ENCODE peak calls at places on chromosomes 3 and 15, in nine cellular contexts. R, V, M, L, B, Y, D, W and P are unnamed samples. For H3K4me1, the result is how much of the 10 kb centered on the place peaks cover.

GRCh38 chr3:119160361-119160760 is 13.0 kb upstream of the UPK1B start:
- DNase-seq in R (no peak), V (no peak), M (no peak), L (no peak), B (no peak), Y (no peak), D (no peak), W (no peak), P (no peak)

GRCh38 chr15:79844221-79844620 is 52.6 kb downstream of the MTHFS start:
- DNase-seq in R (no peak), V (no peak), M (no peak), L (no peak), B (no peak), Y (no peak), D (no peak), W (no peak), P (no peak)

GRCh38 chr3:136698361-136698760 is 53.8 kb downstream of the STAG1 start:
- DNase-seq in R (no peak), V (no peak), M (no peak), L (no peak), B (no peak), Y (no peak), D (no peak), W (no peak), P (no peak)

GRCh38 chr15:93722165-93722564 is 509.2 kb upstream of the MCTP2 start:
- DNase-seq in R (no peak), V (no peak), M (no peak), L (no peak), B (no peak), Y (no peak), D (no peak), W (no peak), P (no peak)

GRCh38 chr3:27722957-27723802 is 1.1 kb upstream of the EOMES start:
- DNase-seq in R (no peak), V (no peak), M (no peak), L (no peak), B (no peak), Y (no peak), D (no peak), W (no peak), P (no peak)

GRCh38 chr15:43268111-43269105 is 1.7 kb upstream of the TGM5 start:
- DNase-seq in R (no peak), V (no peak), M (no peak), L (no peak), B (no peak), Y (no peak), D (no peak), W (no peak), P (peak)

GRCh38 chr3:135450985-135451384 is 514.5 kb upstream of the PPP2R3A start:
- DNase-seq in R (no peak), V (no peak), M (no peak), L (no peak), B (no peak), Y (no peak), D (no peak), W (no peak), P (no peak)

GRCh38 chr15:101127503-101128076 is 124.3 kb downstream of the CHSY1 start:
- DNase-seq in R (peak), V (no peak), M (peak), L (peak), B (peak), Y (peak), D (peak), W (peak), P (peak)

GRCh38 chr3:19149388-19149787 is 1.1 kb downstream of the KCNH8 start:
- DNase-seq in R (no peak), V (no peak), M (no peak), L (no peak), B (no peak), Y (peak), D (no peak), W (no peak), P (no peak)

GRCh38 chr3:15601399-15602145 is at the start of the genes BTD and HACL1:
- DNase-seq in R (peak), V (peak), M (peak), L (peak), B (peak), Y (peak), D (peak), W (peak), P (peak)
- H3K4me1 ChIP-seq in R (under half), V (under half), M (under half), L (under half), B (under half), Y (under half), D (under half), W (under half), P (under half)

DNA sequence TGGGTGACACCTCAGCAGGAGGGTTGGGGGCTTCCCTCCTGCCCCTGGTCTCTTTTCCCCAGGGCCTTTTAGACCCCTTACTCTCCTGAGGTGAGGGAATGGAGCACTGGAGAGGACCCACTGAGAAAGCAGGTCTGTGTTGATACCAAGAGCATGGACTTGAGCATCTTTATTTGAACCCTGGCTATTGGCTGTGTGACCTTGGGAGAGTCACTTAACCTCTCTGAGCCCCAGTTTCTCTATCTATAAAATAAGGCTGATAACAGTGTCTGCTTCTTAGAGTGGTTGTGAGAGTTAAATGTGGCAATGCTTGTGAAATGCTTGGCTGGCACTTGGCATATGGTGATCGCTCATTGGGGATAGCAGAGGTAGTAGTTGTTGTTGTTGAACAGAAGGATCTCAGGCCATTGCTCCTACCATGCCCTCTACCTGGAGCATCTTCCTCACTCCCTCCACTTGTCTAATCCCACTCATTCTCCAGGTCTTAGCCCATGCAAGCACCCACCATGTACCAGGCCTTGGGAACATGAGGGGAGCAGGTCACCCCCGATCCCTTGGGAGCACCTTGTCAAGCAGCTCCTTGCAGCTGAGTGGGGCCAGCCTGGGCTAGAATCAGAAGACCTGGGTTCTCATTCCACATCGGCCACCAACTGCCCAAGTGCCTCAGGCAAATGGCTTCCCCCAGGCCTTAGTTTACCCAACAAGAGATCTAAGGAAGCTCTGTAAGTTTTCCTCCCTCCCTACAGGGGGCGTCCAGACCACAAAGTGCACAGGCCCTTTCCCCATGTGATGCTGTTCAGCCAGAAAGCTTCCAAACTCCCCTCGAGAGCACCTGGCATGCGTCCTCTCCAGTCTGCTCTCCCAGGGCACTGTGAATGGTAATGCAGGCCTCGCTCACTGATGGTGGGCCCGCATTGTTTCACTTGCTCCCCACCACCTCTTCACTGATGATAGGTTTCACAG is 96.7 kb downstream of the LSM3 start:
- DNase-seq in R (no peak), V (no peak), M (no peak), L (no peak), B (no peak), Y (no peak), D (no peak), W (no peak), P (no peak)
- TF ChIP-seq CTCF in R (no peak), V (no peak), M (no peak), L (peak), B (no peak), Y (no peak), D (no peak), W (no peak), P (no peak)

GRCh38 chr3:4472766-4473165 is 5.7 kb upstream of the SUMF1 start:
- DNase-seq in R (no peak), V (no peak), M (no peak), L (no peak), B (no peak), Y (no peak), D (no peak), W (no peak), P (no peak)

GRCh38 chr3:4471907-4472306 is 4.8 kb upstream of the SUMF1 start:
- DNase-seq in R (no peak), V (no peak), M (no peak), L (no peak), B (no peak), Y (no peak), D (no peak), W (no peak), P (no peak)

GRCh38 chr3:4474683-4475490 is 7.8 kb upstream of the SUMF1 start:
- DNase-seq in R (no peak), V (peak), M (no peak), L (peak), B (no peak), Y (peak), D (peak), W (no peak), P (peak)

GRCh38 chr3:4476507-4476906 is 9.4 kb upstream of the SUMF1 start:
- DNase-seq in R (no peak), V (no peak), M (no peak), L (no peak), B (no peak), Y (no peak), D (no peak), W (no peak), P (no peak)

DNA sequence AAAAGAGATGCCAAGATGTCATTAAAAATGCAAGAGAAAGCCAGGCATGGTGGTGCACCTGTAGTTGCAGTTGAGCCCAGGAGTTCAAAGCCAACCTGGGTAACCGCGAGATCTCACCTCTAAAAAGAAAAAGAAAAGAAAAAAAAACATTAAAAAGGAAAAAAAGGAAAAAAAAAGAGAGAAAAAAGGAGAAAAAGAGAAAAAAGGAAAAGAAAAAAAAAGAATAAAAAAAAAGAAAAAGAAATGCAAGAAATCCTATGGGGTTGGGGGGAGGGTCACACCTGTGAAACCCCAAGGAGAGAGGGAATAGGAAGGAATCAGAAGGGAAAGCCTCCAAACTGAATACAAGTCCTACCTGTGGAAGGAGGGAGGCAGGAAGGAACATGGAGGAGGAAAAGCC is 5.2 kb upstream of the SUMF1 start:
- DNase-seq in R (no peak), V (no peak), M (no peak), L (no peak), B (no peak), Y (no peak), D (no peak), W (no peak), P (no peak)
- H3K4me1 ChIP-seq in R (under half), V (under half), M (under half), L (under half), B (under half), Y (under half), D (under half), W (under half), P (under half)

GRCh38 chr3:56684029-56684428 is 964 bp upstream of the TASOR start:
- DNase-seq in R (no peak), V (no peak), M (no peak), L (no peak), B (no peak), Y (no peak), D (no peak), W (no peak), P (no peak)

GRCh38 chr3:56680054-56680453 is 3.0 kb downstream of the TASOR start:
- DNase-seq in R (no peak), V (no peak), M (no peak), L (no peak), B (no peak), Y (no peak), D (no peak), W (no peak), P (no peak)

GRCh38 chr3:56681963-56682457 is 1.1 kb downstream of the TASOR start:
- DNase-seq in R (no peak), V (no peak), M (no peak), L (no peak), B (no peak), Y (no peak), D (no peak), W (no peak), P (no peak)

GRCh38 chr3:56683122-56683817 is at the start of gene TASOR:
- DNase-seq in R (peak), V (peak), M (peak), L (peak), B (peak), Y (peak), D (peak), W (peak), P (peak)

DNA sequence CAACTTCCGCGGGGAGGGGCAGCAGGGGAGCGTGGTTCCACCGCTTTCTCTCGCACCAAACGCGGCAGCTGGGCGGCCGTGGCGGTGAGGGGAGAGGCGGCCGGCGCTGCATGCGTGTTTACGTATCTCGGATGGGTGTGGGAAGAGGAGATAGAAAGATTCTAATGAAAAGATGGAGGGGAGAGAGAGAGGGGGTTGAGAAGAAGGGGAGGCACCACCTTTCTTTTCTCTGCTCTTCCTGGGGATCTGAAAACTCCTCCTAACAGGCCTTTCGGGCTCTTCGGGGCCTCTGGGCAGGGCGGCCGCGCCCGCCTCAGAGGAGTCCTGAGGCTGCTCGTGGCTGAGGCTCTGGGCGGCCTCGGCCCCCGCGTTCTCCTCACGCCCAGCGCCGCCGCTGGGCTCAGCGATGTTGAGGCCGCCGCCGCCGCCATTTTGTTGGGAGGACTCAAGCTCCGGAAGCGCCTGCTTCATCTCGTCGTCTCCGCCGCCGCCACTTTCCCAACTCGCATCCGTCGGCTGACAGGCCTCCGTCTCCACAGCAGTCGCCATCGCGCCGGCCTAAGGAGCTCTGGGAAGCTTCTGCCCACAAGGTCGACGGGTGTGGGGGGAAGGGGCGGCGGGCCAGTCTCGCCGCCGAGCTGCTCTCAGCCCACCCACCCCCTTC is 475 bp downstream of the TASOR start:
- DNase-seq in R (peak), V (peak), M (peak), L (peak), B (peak), Y (peak), D (peak), W (peak), P (peak)
- TF ChIP-seq CTCF in R (no peak), V (no peak), M (no peak), L (peak), B (no peak), Y (peak), D (no peak), W (no peak), P (no peak)

GRCh38 chr3:125437631-125438435 is 62.7 kb upstream of the ZNF148 start:
- DNase-seq in R (peak), V (peak), M (peak), L (peak), B (no peak), Y (peak), D (peak), W (peak), P (peak)

GRCh38 chr3:125435231-125435630 is 60.1 kb upstream of the ZNF148 start:
- DNase-seq in R (no peak), V (no peak), M (no peak), L (no peak), B (no peak), Y (no peak), D (no peak), W (no peak), P (peak)

GRCh38 chr3:125434582-125435011 is 59.5 kb upstream of the ZNF148 start:
- DNase-seq in R (no peak), V (no peak), M (no peak), L (no peak), B (no peak), Y (no peak), D (no peak), W (no peak), P (peak)

GRCh38 chr3:125433611-125434041 is 58.5 kb upstream of the ZNF148 start:
- DNase-seq in R (no peak), V (no peak), M (no peak), L (no peak), B (no peak), Y (no peak), D (no peak), W (no peak), P (peak)

GRCh38 chr3:125436921-125437320 is 61.8 kb upstream of the ZNF148 start:
- DNase-seq in R (no peak), V (no peak), M (no peak), L (no peak), B (no peak), Y (no peak), D (no peak), W (no peak), P (no peak)
- H3K4me1 ChIP-seq in R (under half), V (under half), M (under half), L (under half), B (under half), Y (under half), D (under half), W (under half), P (under half)

DNA sequence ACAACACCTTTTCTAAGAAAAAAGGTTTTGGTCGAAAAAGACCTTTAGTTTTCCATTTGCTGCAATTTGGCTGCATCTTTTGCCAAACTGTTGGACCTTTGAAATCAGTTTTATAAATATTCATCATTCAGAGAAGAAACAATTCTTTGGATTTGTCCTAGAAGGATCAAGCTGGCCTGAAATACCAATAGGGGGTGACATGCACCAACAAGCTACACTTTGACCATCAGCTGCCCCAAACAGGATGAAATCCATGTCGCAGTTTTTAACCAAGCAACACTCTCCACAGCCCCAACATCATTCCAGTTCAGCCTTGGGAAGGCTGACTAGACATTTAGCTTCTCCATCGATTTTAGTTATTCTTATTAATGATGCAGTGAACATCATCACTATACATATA is 9.8 kb downstream of the RPL15 start:
- DNase-seq in R (no peak), V (no peak), M (no peak), L (no peak), B (no peak), Y (no peak), D (no peak), W (no peak), P (no peak)
- TF ChIP-seq CTCF in R (no peak), V (peak), M (peak), L (no peak), B (no peak), Y (no peak), D (no peak), W (no peak), P (no peak)

DNA sequence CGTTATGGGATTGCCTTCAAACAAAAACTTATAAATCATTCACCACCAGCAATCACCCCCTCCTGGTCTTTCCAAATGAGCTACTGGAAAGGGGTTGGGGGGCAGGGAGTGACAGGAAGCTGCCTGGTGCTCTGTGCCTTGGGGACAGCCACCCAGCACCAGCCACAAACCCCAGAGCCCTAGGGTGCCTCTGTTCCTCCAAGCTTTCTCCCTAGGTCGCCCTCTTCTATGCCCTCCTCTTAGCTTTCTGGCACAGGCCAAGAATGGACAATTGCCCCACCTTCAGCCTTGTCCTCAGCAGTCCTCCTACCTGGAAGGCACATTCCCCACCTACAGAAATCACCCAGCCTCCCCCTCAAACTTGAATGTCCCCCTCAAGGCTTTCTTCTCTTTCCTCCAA is 3.3 kb downstream of the OXTR start:
- DNase-seq in R (no peak), V (no peak), M (no peak), L (no peak), B (no peak), Y (no peak), D (no peak), W (no peak), P (no peak)
- H3K4me1 ChIP-seq in R (under half), V (under half), M (under half), L (under half), B (under half), Y (under half), D (under half), W (under half), P (under half)